ENCODE peak calls at places on chromosomes 5 and 9, in four cellular contexts. T is activated T-cell treated with anti-CD3 and anti-CD28 coated beads, Interleukin-2, amount 50 U/mL, for 72 hours; G is heart left ventricle; C is head of caudate nucleus. L is an unnamed sample.

GRCh38 chr5:72209515-72210115 is 102.3 kb downstream of the MAP1B start:
- DNase-seq in T (no peak), G (no peak), C (peak), L (peak)

GRCh38 chr5:56085205-56085604 is 90.4 kb upstream of the IL6ST start:
- DNase-seq in T (no peak), G (no peak), C (no peak), L (no peak)

GRCh38 chr9:129719135-129719534 is 33.7 kb downstream of the PTGES start:
- DNase-seq in T (no peak), G (no peak), C (no peak), L (no peak)

GRCh38 chr9:8539681-8540197 is 740.2 kb upstream of the DMAC1 start:
- DNase-seq in T (no peak), G (no peak), C (no peak), L (no peak)

GRCh38 chr5:72291601-72292000 is 28.4 kb downstream of the MRPS27 start:
- DNase-seq in T (no peak), G (no peak), C (no peak), L (no peak)

GRCh38 chr5:1363160-1363559 is 18.3 kb upstream of the CLPTM1L start:
- DNase-seq in T (no peak), G (no peak), C (no peak), L (no peak)

GRCh38 chr5:132840313-132840712 is 9.9 kb upstream of the SHROOM1 start:
- DNase-seq in T (no peak), G (no peak), C (no peak), L (no peak)

GRCh38 chr5:83104031-83104430 is 26.7 kb downstream of the XRCC4 start:
- DNase-seq in T (no peak), G (no peak), C (no peak), L (no peak)

GRCh38 chr5:110441035-110441434 is 285.4 kb downstream of the TMEM232 start:
- DNase-seq in T (no peak), G (no peak), C (peak), L (no peak)

GRCh38 chr5:72988769-72989168 is 32.9 kb downstream of the FCHO2 start:
- DNase-seq in T (no peak), G (no peak), C (no peak), L (no peak)

GRCh38 chr5:55509768-55510522 is 24.8 kb downstream of the PLPP1 start:
- DNase-seq in T (no peak), G (no peak), C (no peak), L (no peak)

GRCh38 chr5:159976921-159977320 is 32.0 kb upstream of the TTC1 start:
- DNase-seq in T (no peak), G (no peak), C (no peak), L (no peak)

GRCh38 chr5:73236541-73237128 is 63.6 kb downstream of the TMEM174 start:
- DNase-seq in T (no peak), G (no peak), C (no peak), L (no peak)

GRCh38 chr9:2524601-2525000 is 97.0 kb upstream of the VLDLR start:
- DNase-seq in T (no peak), G (no peak), C (no peak), L (no peak)

GRCh38 chr5:94524841-94525697 is 93.3 kb downstream of the KIAA0825 start:
- DNase-seq in T (peak), G (no peak), C (peak), L (peak)

GRCh38 chr9:111622626-111623025 is 8.5 kb upstream of the DNAJC25 start:
- DNase-seq in T (no peak), G (no peak), C (no peak), L (peak)

GRCh38 chr9:93108301-93109041 is 12.5 kb downstream of the CARD19 start:
- DNase-seq in T (peak), G (no peak), C (no peak), L (no peak)

GRCh38 chr5:15694694-15695093 is 194.7 kb downstream of the FBXL7 start:
- DNase-seq in T (no peak), G (no peak), C (no peak), L (peak)

GRCh38 chr5:90410178-90410762 is 714 bp upstream of the CETN3 start:
- DNase-seq in T (no peak), G (no peak), C (no peak), L (no peak)

GRCh38 chr9:130549093-130549735 is 30.2 kb upstream of the FUBP3 start:
- DNase-seq in T (no peak), G (no peak), C (no peak), L (no peak)

GRCh38 chr5:120527251-120527650 is 63.2 kb downstream of the PRR16 start:
- DNase-seq in T (no peak), G (no peak), C (no peak), L (no peak)

GRCh38 chr5:109852371-109853160 is 162.8 kb downstream of the MAN2A1 start:
- DNase-seq in T (no peak), G (no peak), C (no peak), L (peak)

GRCh38 chr5:140966293-140967225 is at the start of gene PCDHAC2:
- DNase-seq in T (no peak), G (peak), C (peak), L (no peak)

GRCh38 chr5:120199559-120199958 is 264.5 kb upstream of the PRR16 start:
- DNase-seq in T (no peak), G (no peak), C (no peak), L (no peak)

GRCh38 chr9:83708515-83709158 is 879 bp upstream of the UBQLN1 start:
- DNase-seq in T (peak), G (peak), C (peak), L (peak)

GRCh38 chr5:123429993-123430392 is 6.8 kb upstream of the CEP120 start:
- DNase-seq in T (no peak), G (no peak), C (no peak), L (peak)

GRCh38 chr9:132094314-132094791 is 14.7 kb upstream of the MED27 start:
- DNase-seq in T (no peak), G (no peak), C (no peak), L (peak)